ENCODE peak calls at places on chromosomes 11 and 22, in six cellular contexts. M is lower leg skin, A is retinal pigment epithelial cell, E is AG09309, Z is fibroblast of the aortic adventitia, W is GM19239. X is an unnamed sample.

GRCh38 chr11:65502852-65503603 is 4.2 kb downstream of the MALAT1 start:
- DNase-seq in E (no peak), W (no peak), A (no peak), Z (peak), M (no peak), X (no peak)

GRCh38 chr11:112017538-112017937 is 7.7 kb upstream of the DLAT start:
- DNase-seq in E (no peak), Z (peak), W (no peak), M (no peak), A (no peak), X (no peak)

GRCh38 chr22:19179472-19180048 is 1.0 kb upstream of the SLC25A1 start:
- DNase-seq in E (peak), Z (peak), M (no peak), W (peak), A (peak), X (peak)

GRCh38 chr11:115660072-115660805 is 156.0 kb upstream of the CADM1 start:
- DNase-seq in W (no peak), E (no peak), A (no peak), M (no peak), Z (no peak), X (no peak)

GRCh38 chr11:68213135-68213515 is at the start of gene KMT5B:
- DNase-seq in M (peak), Z (peak), A (no peak), W (no peak), E (no peak), X (no peak)

GRCh38 chr11:36540998-36541397 is 26.8 kb upstream of the RAG1 start:
- DNase-seq in A (no peak), M (no peak), E (peak), W (peak), Z (peak), X (peak)

GRCh38 chr22:41197046-41197807 is 7.9 kb upstream of the L3MBTL2 start:
- DNase-seq in E (no peak), W (peak), M (peak), A (no peak), Z (peak), X (peak)

GRCh38 chr11:22416462-22416861 is 78.3 kb downstream of the SLC17A6 start:
- DNase-seq in A (no peak), M (no peak), Z (no peak), W (no peak), E (no peak), X (no peak)

GRCh38 chr22:19173047-19174035 is 5.2 kb downstream of the SLC25A1 start:
- DNase-seq in Z (no peak), M (no peak), W (no peak), A (no peak), E (no peak), X (no peak)

GRCh38 chr11:35247863-35248262 is 108.9 kb downstream of the CD44 start:
- DNase-seq in E (no peak), M (no peak), Z (no peak), W (no peak), A (no peak), X (no peak)

GRCh38 chr22:29353286-29353685 is 35.1 kb downstream of the AP1B1 start:
- DNase-seq in E (no peak), Z (no peak), M (no peak), W (no peak), A (peak), X (no peak)

GRCh38 chr22:23110190-23110921 is 31.4 kb downstream of the RSPH14 start:
- DNase-seq in W (no peak), A (no peak), M (no peak), Z (no peak), E (no peak), X (no peak)

GRCh38 chr22:20061481-20061861 is 18.6 kb upstream of the DGCR8 start:
- DNase-seq in M (no peak), E (no peak), A (no peak), W (no peak), Z (no peak), X (no peak)

GRCh38 chr22:37196539-37197450 is 8.7 kb upstream of the C1QTNF6 start:
- DNase-seq in Z (peak), A (peak), W (no peak), E (peak), M (peak), X (no peak)

GRCh38 chr11:75499423-75500305 is 26.1 kb downstream of the GDPD5 start:
- DNase-seq in W (no peak), E (peak), Z (peak), A (no peak), M (peak), X (no peak)